ENCODE peak calls at places on chromosomes 7 and 10, in eight cellular contexts. One of them, this sample, is unnamed.

GRCh38 chr10:2476236-2476814 is 591.0 kb upstream of the PFKP start:
- DNase-seq in WTC11: no peak
- DNase-seq in sigmoid colon: peak; percentile 80
- DNase-seq in stimulated activated CD8-positive, alpha-beta memory T cell treated with anti-CD3 and anti-CD28 coated beads, Interleukin-15, amount 100 ng/mL, for 1 hour: no peak
- DNase-seq in OCI-LY7: no peak
- DNase-seq in EH: no peak
- DNase-seq in fibroblast of lung: no peak
- DNase-seq in left ventricle myocardium superior: no peak
- DNase-seq in this sample: no peak

GRCh38 chr7:18570890-18571478 is 75.4 kb downstream of the HDAC9 start:
- DNase-seq in fibroblast of lung: peak; percentile 70
- DNase-seq in WTC11: no peak
- DNase-seq in EH: peak; percentile 66
- DNase-seq in stimulated activated CD8-positive, alpha-beta memory T cell treated with anti-CD3 and anti-CD28 coated beads, Interleukin-15, amount 100 ng/mL, for 1 hour: no peak
- DNase-seq in sigmoid colon: no peak
- DNase-seq in OCI-LY7: peak; percentile 39
- DNase-seq in left ventricle myocardium superior: no peak
- DNase-seq in this sample: peak; percentile 42

GRCh38 chr10:74888947-74889661 is 62.7 kb downstream of the KAT6B start:
- DNase-seq in fibroblast of lung: no peak
- DNase-seq in stimulated activated CD8-positive, alpha-beta memory T cell treated with anti-CD3 and anti-CD28 coated beads, Interleukin-15, amount 100 ng/mL, for 1 hour: no peak
- DNase-seq in left ventricle myocardium superior: no peak
- DNase-seq in WTC11: no peak
- DNase-seq in EH: peak; percentile 22
- DNase-seq in OCI-LY7: no peak
- DNase-seq in sigmoid colon: no peak
- DNase-seq in this sample: no peak

GRCh38 chr7:115941703-115942268 is 88.8 kb downstream of the TFEC start:
- DNase-seq in WTC11: no peak
- DNase-seq in stimulated activated CD8-positive, alpha-beta memory T cell treated with anti-CD3 and anti-CD28 coated beads, Interleukin-15, amount 100 ng/mL, for 1 hour: no peak
- DNase-seq in sigmoid colon: no peak
- DNase-seq in left ventricle myocardium superior: no peak
- DNase-seq in OCI-LY7: no peak
- DNase-seq in EH: peak; percentile 14
- DNase-seq in fibroblast of lung: peak; percentile 15
- DNase-seq in this sample: no peak

GRCh38 chr10:73997479-73997805 is 474 bp upstream of the VCL start:
- DNase-seq in WTC11: no peak
- DNase-seq in sigmoid colon: no peak
- DNase-seq in stimulated activated CD8-positive, alpha-beta memory T cell treated with anti-CD3 and anti-CD28 coated beads, Interleukin-15, amount 100 ng/mL, for 1 hour: no peak
- DNase-seq in EH: no peak
- DNase-seq in fibroblast of lung: no peak
- DNase-seq in left ventricle myocardium superior: no peak
- DNase-seq in OCI-LY7: peak; percentile 78
- DNase-seq in this sample: peak; percentile 73

GRCh38 chr10:73998623-73999622 is 1.0 kb downstream of the VCL start:
- DNase-seq in fibroblast of lung: peak; percentile 84
- DNase-seq in left ventricle myocardium superior: peak; percentile 67
- DNase-seq in sigmoid colon: peak; percentile 90
- DNase-seq in OCI-LY7: peak; percentile 52
- DNase-seq in stimulated activated CD8-positive, alpha-beta memory T cell treated with anti-CD3 and anti-CD28 coated beads, Interleukin-15, amount 100 ng/mL, for 1 hour: no peak
- DNase-seq in EH: peak; percentile 89
- DNase-seq in WTC11: peak; percentile 68
- DNase-seq in this sample: peak; percentile 16

GRCh38 chr10:48541144-48541795 is 63.6 kb downstream of the ARHGAP22 start:
- DNase-seq in WTC11: no peak
- DNase-seq in stimulated activated CD8-positive, alpha-beta memory T cell treated with anti-CD3 and anti-CD28 coated beads, Interleukin-15, amount 100 ng/mL, for 1 hour: no peak
- DNase-seq in EH: peak; percentile 66
- DNase-seq in left ventricle myocardium superior: no peak
- DNase-seq in fibroblast of lung: no peak
- DNase-seq in sigmoid colon: no peak
- DNase-seq in OCI-LY7: no peak
- DNase-seq in this sample: no peak

GRCh38 chr7:2709553-2710165 is 21.7 kb downstream of the AMZ1 start:
- DNase-seq in OCI-LY7: peak; percentile 92
- DNase-seq in fibroblast of lung: peak; percentile 40
- DNase-seq in sigmoid colon: no peak
- DNase-seq in stimulated activated CD8-positive, alpha-beta memory T cell treated with anti-CD3 and anti-CD28 coated beads, Interleukin-15, amount 100 ng/mL, for 1 hour: peak; percentile 53
- DNase-seq in left ventricle myocardium superior: peak; percentile 81
- DNase-seq in WTC11: peak; percentile 91
- DNase-seq in EH: peak; percentile 43
- DNase-seq in this sample: peak; percentile 89

GRCh38 chr10:117699436-117700075 is 157.0 kb downstream of the EMX2 start:
- DNase-seq in EH: no peak
- DNase-seq in sigmoid colon: no peak
- DNase-seq in fibroblast of lung: no peak
- DNase-seq in stimulated activated CD8-positive, alpha-beta memory T cell treated with anti-CD3 and anti-CD28 coated beads, Interleukin-15, amount 100 ng/mL, for 1 hour: no peak
- DNase-seq in WTC11: no peak
- DNase-seq in OCI-LY7: no peak
- DNase-seq in left ventricle myocardium superior: no peak
- DNase-seq in this sample: no peak

GRCh38 chr10:59508296-59508695 is 145.9 kb upstream of the FAM13C start:
- DNase-seq in stimulated activated CD8-positive, alpha-beta memory T cell treated with anti-CD3 and anti-CD28 coated beads, Interleukin-15, amount 100 ng/mL, for 1 hour: no peak
- DNase-seq in OCI-LY7: no peak
- DNase-seq in fibroblast of lung: peak; percentile 83
- DNase-seq in sigmoid colon: no peak
- DNase-seq in EH: no peak
- DNase-seq in WTC11: no peak
- DNase-seq in left ventricle myocardium superior: no peak
- DNase-seq in this sample: no peak

GRCh38 chr10:4775808-4776207 is 50.2 kb upstream of the AKR1E2 start:
- DNase-seq in fibroblast of lung: no peak
- DNase-seq in WTC11: no peak
- DNase-seq in OCI-LY7: no peak
- DNase-seq in EH: peak; percentile 93
- DNase-seq in sigmoid colon: no peak
- DNase-seq in stimulated activated CD8-positive, alpha-beta memory T cell treated with anti-CD3 and anti-CD28 coated beads, Interleukin-15, amount 100 ng/mL, for 1 hour: no peak
- DNase-seq in left ventricle myocardium superior: no peak
- DNase-seq in this sample: no peak

GRCh38 chr7:134562136-134562535 is 13.2 kb downstream of the AKR1B15 start:
- DNase-seq in sigmoid colon: no peak
- DNase-seq in EH: peak; percentile 82
- DNase-seq in OCI-LY7: no peak
- DNase-seq in stimulated activated CD8-positive, alpha-beta memory T cell treated with anti-CD3 and anti-CD28 coated beads, Interleukin-15, amount 100 ng/mL, for 1 hour: no peak
- DNase-seq in left ventricle myocardium superior: no peak
- DNase-seq in fibroblast of lung: peak; percentile 61
- DNase-seq in WTC11: no peak
- DNase-seq in this sample: no peak

GRCh38 chr7:91162415-91162814 is 101.8 kb upstream of the FZD1 start:
- DNase-seq in OCI-LY7: no peak
- DNase-seq in stimulated activated CD8-positive, alpha-beta memory T cell treated with anti-CD3 and anti-CD28 coated beads, Interleukin-15, amount 100 ng/mL, for 1 hour: no peak
- DNase-seq in left ventricle myocardium superior: no peak
- DNase-seq in fibroblast of lung: no peak
- DNase-seq in sigmoid colon: no peak
- DNase-seq in WTC11: no peak
- DNase-seq in EH: no peak
- DNase-seq in this sample: no peak

GRCh38 chr7:116809636-116810266 is 52.6 kb upstream of the CAPZA2 start:
- DNase-seq in sigmoid colon: no peak
- DNase-seq in fibroblast of lung: peak; percentile 84
- DNase-seq in OCI-LY7: peak; percentile 59
- DNase-seq in stimulated activated CD8-positive, alpha-beta memory T cell treated with anti-CD3 and anti-CD28 coated beads, Interleukin-15, amount 100 ng/mL, for 1 hour: no peak
- DNase-seq in EH: peak; percentile 72
- DNase-seq in left ventricle myocardium superior: no peak
- DNase-seq in WTC11: no peak
- DNase-seq in this sample: peak; percentile 74

GRCh38 chr10:38094923-38095574 is 912 bp downstream of the ZNF37A start:
- DNase-seq in OCI-LY7: peak; percentile 11
- DNase-seq in EH: no peak
- DNase-seq in left ventricle myocardium superior: no peak
- DNase-seq in fibroblast of lung: peak; percentile 19
- DNase-seq in stimulated activated CD8-positive, alpha-beta memory T cell treated with anti-CD3 and anti-CD28 coated beads, Interleukin-15, amount 100 ng/mL, for 1 hour: no peak
- DNase-seq in WTC11: no peak
- DNase-seq in sigmoid colon: no peak
- DNase-seq in this sample: no peak

GRCh38 chr7:131302876-131303707 is 24.6 kb upstream of the MKLN1 start:
- DNase-seq in OCI-LY7: peak; percentile 37
- DNase-seq in left ventricle myocardium superior: peak; percentile 51
- DNase-seq in sigmoid colon: no peak
- DNase-seq in fibroblast of lung: peak; percentile 29
- DNase-seq in WTC11: peak; percentile 48
- DNase-seq in EH: peak; percentile 32
- DNase-seq in stimulated activated CD8-positive, alpha-beta memory T cell treated with anti-CD3 and anti-CD28 coated beads, Interleukin-15, amount 100 ng/mL, for 1 hour: peak; percentile 0
- DNase-seq in this sample: peak; percentile 54

GRCh38 chr10:72694476-72695369 is 2.8 kb downstream of the MCU start:
- DNase-seq in WTC11: no peak
- DNase-seq in EH: peak; percentile 64
- DNase-seq in left ventricle myocardium superior: no peak
- DNase-seq in sigmoid colon: no peak
- DNase-seq in OCI-LY7: peak; percentile 33
- DNase-seq in fibroblast of lung: peak; percentile 71
- DNase-seq in stimulated activated CD8-positive, alpha-beta memory T cell treated with anti-CD3 and anti-CD28 coated beads, Interleukin-15, amount 100 ng/mL, for 1 hour: no peak
- DNase-seq in this sample: peak; percentile 5

GRCh38 chr7:123190109-123190831 is 9.5 kb downstream of the SLC13A1 start:
- DNase-seq in OCI-LY7: no peak
- DNase-seq in left ventricle myocardium superior: no peak
- DNase-seq in fibroblast of lung: no peak
- DNase-seq in WTC11: no peak
- DNase-seq in sigmoid colon: no peak
- DNase-seq in EH: no peak
- DNase-seq in stimulated activated CD8-positive, alpha-beta memory T cell treated with anti-CD3 and anti-CD28 coated beads, Interleukin-15, amount 100 ng/mL, for 1 hour: no peak
- DNase-seq in this sample: no peak

GRCh38 chr10:20405050-20405449 is 492.1 kb downstream of the NEBL start:
- DNase-seq in OCI-LY7: no peak
- DNase-seq in left ventricle myocardium superior: no peak
- DNase-seq in sigmoid colon: no peak
- DNase-seq in stimulated activated CD8-positive, alpha-beta memory T cell treated with anti-CD3 and anti-CD28 coated beads, Interleukin-15, amount 100 ng/mL, for 1 hour: no peak
- DNase-seq in fibroblast of lung: no peak
- DNase-seq in WTC11: no peak
- DNase-seq in EH: no peak
- DNase-seq in this sample: no peak

GRCh38 chr7:157487046-157487770 is 150.4 kb downstream of the DNAJB6 start:
- DNase-seq in left ventricle myocardium superior: no peak
- DNase-seq in fibroblast of lung: no peak
- DNase-seq in EH: no peak
- DNase-seq in sigmoid colon: peak; percentile 36
- DNase-seq in WTC11: no peak
- DNase-seq in OCI-LY7: no peak
- DNase-seq in stimulated activated CD8-positive, alpha-beta memory T cell treated with anti-CD3 and anti-CD28 coated beads, Interleukin-15, amount 100 ng/mL, for 1 hour: no peak
- DNase-seq in this sample: no peak

GRCh38 chr10:71462642-71462935 is 65.9 kb downstream of the CDH23 start:
- DNase-seq in fibroblast of lung: no peak
- DNase-seq in OCI-LY7: no peak
- DNase-seq in stimulated activated CD8-positive, alpha-beta memory T cell treated with anti-CD3 and anti-CD28 coated beads, Interleukin-15, amount 100 ng/mL, for 1 hour: no peak
- DNase-seq in EH: no peak
- DNase-seq in WTC11: no peak
- DNase-seq in sigmoid colon: no peak
- DNase-seq in left ventricle myocardium superior: no peak
- DNase-seq in this sample: no peak

GRCh38 chr10:17645591-17646345 is 1.8 kb downstream of the STAM start:
- DNase-seq in EH: no peak
- DNase-seq in left ventricle myocardium superior: no peak
- DNase-seq in stimulated activated CD8-positive, alpha-beta memory T cell treated with anti-CD3 and anti-CD28 coated beads, Interleukin-15, amount 100 ng/mL, for 1 hour: no peak
- DNase-seq in OCI-LY7: peak; percentile 7
- DNase-seq in sigmoid colon: no peak
- DNase-seq in fibroblast of lung: no peak
- DNase-seq in WTC11: no peak
- DNase-seq in this sample: no peak

GRCh38 chr7:41873781-41874180 is 170.9 kb upstream of the INHBA start:
- DNase-seq in EH: peak; percentile 80
- DNase-seq in OCI-LY7: no peak
- DNase-seq in WTC11: no peak
- DNase-seq in fibroblast of lung: no peak
- DNase-seq in stimulated activated CD8-positive, alpha-beta memory T cell treated with anti-CD3 and anti-CD28 coated beads, Interleukin-15, amount 100 ng/mL, for 1 hour: no peak
- DNase-seq in sigmoid colon: no peak
- DNase-seq in left ventricle myocardium superior: no peak
- DNase-seq in this sample: no peak

GRCh38 chr10:42979181-42979580 is 97.7 kb upstream of the RET start:
- DNase-seq in EH: no peak
- DNase-seq in fibroblast of lung: no peak
- DNase-seq in sigmoid colon: no peak
- DNase-seq in WTC11: peak; percentile 9
- DNase-seq in left ventricle myocardium superior: no peak
- DNase-seq in OCI-LY7: no peak
- DNase-seq in stimulated activated CD8-positive, alpha-beta memory T cell treated with anti-CD3 and anti-CD28 coated beads, Interleukin-15, amount 100 ng/mL, for 1 hour: no peak
- DNase-seq in this sample: no peak

GRCh38 chr7:150964593-150965111 is 13.5 kb downstream of the KCNH2 start:
- DNase-seq in stimulated activated CD8-positive, alpha-beta memory T cell treated with anti-CD3 and anti-CD28 coated beads, Interleukin-15, amount 100 ng/mL, for 1 hour: no peak
- DNase-seq in sigmoid colon: peak; percentile 91
- DNase-seq in EH: peak; percentile 39
- DNase-seq in OCI-LY7: no peak
- DNase-seq in left ventricle myocardium superior: peak; percentile 95
- DNase-seq in WTC11: peak; percentile 55
- DNase-seq in fibroblast of lung: no peak
- DNase-seq in this sample: peak; percentile 91

GRCh38 chr7:7567898-7568531 is 1.3 kb downstream of the MIOS start:
- DNase-seq in fibroblast of lung: no peak
- DNase-seq in stimulated activated CD8-positive, alpha-beta memory T cell treated with anti-CD3 and anti-CD28 coated beads, Interleukin-15, amount 100 ng/mL, for 1 hour: no peak
- DNase-seq in WTC11: no peak
- DNase-seq in sigmoid colon: no peak
- DNase-seq in left ventricle myocardium superior: no peak
- DNase-seq in OCI-LY7: peak; percentile 25
- DNase-seq in EH: no peak
- DNase-seq in this sample: peak; percentile 29

This sample was measured in RPMI8226.